ENCODE peak calls at places on chromosomes 7 and 10, in nine cellular contexts. L is GM10248; Q is effector memory CD8-positive, alpha-beta T cell; K is stimulated activated CD4-positive, alpha-beta T cell treated with anti-CD3 and anti-CD28 coated beads, Interleukin-2, amount 100 ng/mL, for 48 hours; O is activated CD4-positive, CD25-positive, alpha-beta regulatory T cell treated with anti-CD3 and anti-CD28 coated beads, Interleukin-2, amount 50 U/mL, for 72 hours; V is choroid plexus epithelial cell; F is esophagus squamous epithelium; M is NCI-H1694; P is mesothelial cell of epicardium. Z is an unnamed sample.

GRCh38 chr7:155538293-155538692 is 8.1 kb downstream of the CNPY1 start:
- DNase-seq in L (no peak), Q (no peak), K (no peak), O (no peak), V (no peak), F (no peak), M (no peak), P (no peak), Z (no peak)

GRCh38 chr10:103696411-103697145 is 158.8 kb downstream of the SH3PXD2A start:
- DNase-seq in L (peak), Q (peak), K (peak), O (peak), V (peak), F (no peak), M (no peak), P (no peak), Z (peak)

GRCh38 chr7:144659211-144659610 is 176.6 kb downstream of the TPK1 start:
- DNase-seq in L (no peak), Q (no peak), K (no peak), O (no peak), V (no peak), F (no peak), M (no peak), P (no peak), Z (no peak)

GRCh38 chr10:70985824-70986336 is 97.5 kb upstream of the PCBD1 start:
- DNase-seq in L (no peak), Q (no peak), K (no peak), O (no peak), V (no peak), F (no peak), M (no peak), P (no peak), Z (no peak)

GRCh38 chr10:78321500-78321899 is 287.8 kb downstream of the RPS24 start:
- DNase-seq in L (no peak), Q (no peak), K (no peak), O (no peak), V (no peak), F (no peak), M (no peak), P (no peak), Z (no peak)

GRCh38 chr10:63722537-63722936 is 201.3 kb downstream of the REEP3 start:
- DNase-seq in L (no peak), Q (no peak), K (no peak), O (no peak), V (peak), F (no peak), M (no peak), P (no peak), Z (peak)

GRCh38 chr10:69367469-69367868 is 49.2 kb downstream of the TACR2 start:
- DNase-seq in L (no peak), Q (no peak), K (no peak), O (no peak), V (no peak), F (no peak), M (no peak), P (no peak), Z (no peak)

GRCh38 chr7:140611641-140612040 is 29.0 kb downstream of the DENND2A start:
- DNase-seq in L (no peak), Q (no peak), K (no peak), O (no peak), V (peak), F (no peak), M (no peak), P (no peak), Z (no peak)

GRCh38 chr7:113394856-113395255 is 276.5 kb upstream of the SMIM30 start:
- DNase-seq in L (no peak), Q (no peak), K (no peak), O (no peak), V (peak), F (no peak), M (no peak), P (no peak), Z (no peak)

GRCh38 chr10:49534670-49535381 is 4.1 kb downstream of the ERCC6 start:
- DNase-seq in L (peak), Q (no peak), K (no peak), O (no peak), V (peak), F (no peak), M (no peak), P (no peak), Z (peak)

GRCh38 chr10:7722927-7723529 is 19.9 kb downstream of the ITIH2 start:
- DNase-seq in L (no peak), Q (no peak), K (no peak), O (no peak), V (no peak), F (no peak), M (no peak), P (no peak), Z (no peak)

GRCh38 chr7:154484943-154485342 is 432.7 kb downstream of the DPP6 start:
- DNase-seq in L (no peak), Q (no peak), K (no peak), O (no peak), V (no peak), F (no peak), M (no peak), P (no peak), Z (no peak)

GRCh38 chr7:138477081-138477578 is 17.1 kb downstream of the TRIM24 start:
- DNase-seq in L (no peak), Q (no peak), K (no peak), O (no peak), V (no peak), F (no peak), M (no peak), P (no peak), Z (no peak)

GRCh38 chr10:102802920-102803534 is 34.2 kb downstream of the CYP17A1 start:
- DNase-seq in L (peak), Q (no peak), K (no peak), O (no peak), V (peak), F (no peak), M (no peak), P (no peak), Z (peak)

GRCh38 chr7:128795129-128795528 is 3.4 kb downstream of the CCDC136 start:
- DNase-seq in L (no peak), Q (no peak), K (no peak), O (no peak), V (no peak), F (no peak), M (no peak), P (no peak), Z (no peak)

GRCh38 chr7:144736880-144737493 is 98.9 kb downstream of the TPK1 start:
- DNase-seq in L (no peak), Q (no peak), K (no peak), O (no peak), V (no peak), F (no peak), M (no peak), P (no peak), Z (no peak)

GRCh38 chr10:33332183-33333031 is 2.1 kb downstream of the NRP1 start:
- DNase-seq in L (no peak), Q (no peak), K (no peak), O (no peak), V (peak), F (no peak), M (no peak), P (no peak), Z (peak)

GRCh38 chr10:61592581-61592980 is 70.1 kb upstream of the CABCOCO1 start:
- DNase-seq in L (no peak), Q (no peak), K (no peak), O (no peak), V (peak), F (no peak), M (no peak), P (no peak), Z (peak)

GRCh38 chr7:20793258-20793657 is 6.6 kb upstream of the SP8 start:
- DNase-seq in L (no peak), Q (no peak), K (no peak), O (no peak), V (no peak), F (no peak), M (no peak), P (no peak), Z (no peak)

GRCh38 chr10:11823122-11823988 is at the start of gene PROSER2:
- DNase-seq in L (no peak), Q (peak), K (no peak), O (peak), V (peak), F (no peak), M (no peak), P (peak), Z (peak)

GRCh38 chr10:26721561-26721960 is 24.1 kb downstream of the PDSS1 start:
- DNase-seq in L (no peak), Q (peak), K (no peak), O (peak), V (no peak), F (no peak), M (no peak), P (no peak), Z (no peak)

Z was measured in HT1080.